ENCODE peak calls at places on chromosomes 7 and 10, in seven cellular contexts. One of them, this sample, is unnamed.

GRCh38 chr7:51188987-51189386 is 127.6 kb downstream of the COBL start:
- DNase-seq in kidney epithelial cell: no peak
- DNase-seq in psoas muscle: no peak
- DNase-seq in Calu3: no peak
- DNase-seq in foreskin fibroblast: no peak
- DNase-seq in GM13977: no peak
- DNase-seq in GM20000: no peak
- DNase-seq in this sample: no peak

GRCh38 chr7:151790095-151790825 is 86.7 kb downstream of the PRKAG2 start:
- DNase-seq in kidney epithelial cell: no peak
- DNase-seq in psoas muscle: peak; percentile 26
- DNase-seq in Calu3: no peak
- DNase-seq in foreskin fibroblast: no peak
- DNase-seq in GM13977: no peak
- DNase-seq in GM20000: no peak
- DNase-seq in this sample: peak; percentile 43

GRCh38 chr10:43944742-43945730 is 296.4 kb upstream of the ZNF32 start:
- DNase-seq in kidney epithelial cell: no peak
- DNase-seq in psoas muscle: no peak
- DNase-seq in Calu3: no peak
- DNase-seq in foreskin fibroblast: no peak
- DNase-seq in GM13977: no peak
- DNase-seq in GM20000: no peak
- DNase-seq in this sample: peak; percentile 28

GRCh38 chr10:20303453-20304152 is 487.4 kb downstream of the PLXDC2 start:
- DNase-seq in kidney epithelial cell: no peak
- DNase-seq in psoas muscle: no peak
- DNase-seq in Calu3: no peak
- DNase-seq in foreskin fibroblast: no peak
- DNase-seq in GM13977: no peak
- DNase-seq in GM20000: no peak
- DNase-seq in this sample: no peak

GRCh38 chr10:14605231-14605925 is 169.3 kb downstream of the FAM107B start:
- DNase-seq in kidney epithelial cell: no peak
- DNase-seq in psoas muscle: no peak
- DNase-seq in Calu3: no peak
- DNase-seq in foreskin fibroblast: peak; percentile 68
- DNase-seq in GM13977: peak; percentile 74
- DNase-seq in GM20000: peak; percentile 73
- DNase-seq in this sample: no peak

GRCh38 chr10:1406976-1407945 is 330.1 kb downstream of the ADARB2 start:
- DNase-seq in kidney epithelial cell: no peak
- DNase-seq in psoas muscle: no peak
- DNase-seq in Calu3: no peak
- DNase-seq in foreskin fibroblast: no peak
- DNase-seq in GM13977: no peak
- DNase-seq in GM20000: no peak
- DNase-seq in this sample: no peak

GRCh38 chr10:129963831-129964501 is at the start of gene EBF3:
- DNase-seq in kidney epithelial cell: no peak
- DNase-seq in psoas muscle: peak; percentile 95
- DNase-seq in Calu3: peak; percentile 56
- DNase-seq in foreskin fibroblast: peak; percentile 92
- DNase-seq in GM13977: no peak
- DNase-seq in GM20000: peak; percentile 61
- DNase-seq in this sample: peak; percentile 72

GRCh38 chr7:108561047-108561619 is 8.4 kb downstream of the THAP5 start:
- DNase-seq in kidney epithelial cell: no peak
- DNase-seq in psoas muscle: no peak
- DNase-seq in Calu3: no peak
- DNase-seq in foreskin fibroblast: peak; percentile 44
- DNase-seq in GM13977: no peak
- DNase-seq in GM20000: no peak
- DNase-seq in this sample: no peak

GRCh38 chr10:127907411-127908105 is 655 bp downstream of the PTPRE start:
- DNase-seq in kidney epithelial cell: no peak
- DNase-seq in psoas muscle: peak; percentile 85
- DNase-seq in Calu3: no peak
- DNase-seq in foreskin fibroblast: peak; percentile 6
- DNase-seq in GM13977: no peak
- DNase-seq in GM20000: no peak
- DNase-seq in this sample: peak; percentile 46

GRCh38 chr7:139752600-139752999 is 25.2 kb downstream of the HIPK2 start:
- DNase-seq in kidney epithelial cell: no peak
- DNase-seq in psoas muscle: no peak
- DNase-seq in Calu3: no peak
- DNase-seq in foreskin fibroblast: no peak
- DNase-seq in GM13977: no peak
- DNase-seq in GM20000: no peak
- DNase-seq in this sample: no peak

GRCh38 chr7:73973091-73973490 is 54.9 kb upstream of the ELN start:
- DNase-seq in kidney epithelial cell: no peak
- DNase-seq in psoas muscle: peak; percentile 53
- DNase-seq in Calu3: no peak
- DNase-seq in foreskin fibroblast: no peak
- DNase-seq in GM13977: no peak
- DNase-seq in GM20000: no peak
- DNase-seq in this sample: peak; percentile 58

GRCh38 chr10:31320598-31321211 is 1.7 kb downstream of the ZEB1 start:
- DNase-seq in kidney epithelial cell: no peak
- DNase-seq in psoas muscle: peak; percentile 71
- DNase-seq in Calu3: peak; percentile 40
- DNase-seq in foreskin fibroblast: peak; percentile 64
- DNase-seq in GM13977: peak; percentile 54
- DNase-seq in GM20000: peak; percentile 54
- DNase-seq in this sample: peak; percentile 58

GRCh38 chr7:147852833-147853232 is 737.7 kb upstream of the C7orf33 start:
- DNase-seq in kidney epithelial cell: no peak
- DNase-seq in psoas muscle: no peak
- DNase-seq in Calu3: no peak
- DNase-seq in foreskin fibroblast: no peak
- DNase-seq in GM13977: no peak
- DNase-seq in GM20000: no peak
- DNase-seq in this sample: no peak

GRCh38 chr10:133473270-133473669 is 19.5 kb downstream of the SCART1 start:
- DNase-seq in kidney epithelial cell: no peak
- DNase-seq in psoas muscle: no peak
- DNase-seq in Calu3: no peak
- DNase-seq in foreskin fibroblast: no peak
- DNase-seq in GM13977: no peak
- DNase-seq in GM20000: no peak
- DNase-seq in this sample: no peak

GRCh38 chr7:2030475-2031456 is 202.0 kb downstream of the MAD1L1 start:
- DNase-seq in kidney epithelial cell: no peak
- DNase-seq in psoas muscle: peak; percentile 32
- DNase-seq in Calu3: no peak
- DNase-seq in foreskin fibroblast: no peak
- DNase-seq in GM13977: no peak
- DNase-seq in GM20000: no peak
- DNase-seq in this sample: no peak
- TF ChIP-seq CTCF in kidney epithelial cell: no peak
- TF ChIP-seq CTCF in psoas muscle: no peak
- TF ChIP-seq CTCF in Calu3: no peak
- TF ChIP-seq CTCF in foreskin fibroblast: no peak
- TF ChIP-seq CTCF in GM13977: no peak
- TF ChIP-seq CTCF in GM20000: no peak
- TF ChIP-seq CTCF in this sample: no peak

GRCh38 chr10:131625041-131625440 is 275.8 kb upstream of the PPP2R2D start:
- DNase-seq in kidney epithelial cell: no peak
- DNase-seq in psoas muscle: no peak
- DNase-seq in Calu3: no peak
- DNase-seq in foreskin fibroblast: no peak
- DNase-seq in GM13977: no peak
- DNase-seq in GM20000: no peak
- DNase-seq in this sample: no peak
- TF ChIP-seq CTCF in kidney epithelial cell: no peak
- TF ChIP-seq CTCF in psoas muscle: no peak
- TF ChIP-seq CTCF in Calu3: no peak
- TF ChIP-seq CTCF in foreskin fibroblast: no peak
- TF ChIP-seq CTCF in GM13977: no peak
- TF ChIP-seq CTCF in GM20000: no peak
- TF ChIP-seq CTCF in this sample: no peak

DNA sequence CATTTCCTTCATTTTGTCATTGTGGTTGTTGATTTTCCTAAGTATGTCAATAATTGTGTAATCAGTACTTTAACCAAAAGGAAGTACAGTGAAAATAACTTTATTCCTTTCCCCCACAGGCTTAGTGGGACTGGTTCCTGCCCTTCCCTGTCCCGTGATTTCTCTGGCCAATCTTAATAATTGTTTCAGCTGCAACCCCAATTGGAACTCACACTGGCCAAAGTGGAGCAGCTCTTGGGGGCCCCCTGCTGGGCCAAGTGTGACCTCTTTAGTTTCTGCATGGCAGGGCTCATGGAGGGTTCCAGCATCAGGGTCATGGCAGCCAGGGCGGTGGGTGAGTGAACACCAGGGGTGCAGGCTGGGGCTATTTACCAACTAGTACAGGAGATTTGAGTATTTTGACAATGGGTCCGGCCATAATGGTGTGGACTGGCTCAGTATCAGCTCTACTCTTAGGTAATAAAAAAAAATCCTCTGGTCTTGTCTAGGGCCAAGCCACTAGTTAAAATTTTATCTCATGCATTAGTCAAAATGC is 31.7 kb downstream of the CYCS start:
- DNase-seq in kidney epithelial cell: no peak
- DNase-seq in psoas muscle: peak; percentile 73
- DNase-seq in Calu3: peak; percentile 99
- DNase-seq in foreskin fibroblast: peak; percentile 88
- DNase-seq in GM13977: peak; percentile 78
- DNase-seq in GM20000: peak; percentile 77
- DNase-seq in this sample: peak; percentile 62
- TF ChIP-seq CTCF in kidney epithelial cell: peak; percentile 91
- TF ChIP-seq CTCF in psoas muscle: peak; percentile 55
- TF ChIP-seq CTCF in Calu3: peak; percentile 99
- TF ChIP-seq CTCF in foreskin fibroblast: peak; percentile 91
- TF ChIP-seq CTCF in GM13977: peak; percentile 78
- TF ChIP-seq CTCF in GM20000: peak; percentile 67
- TF ChIP-seq CTCF in this sample: peak; percentile 74

DNA sequence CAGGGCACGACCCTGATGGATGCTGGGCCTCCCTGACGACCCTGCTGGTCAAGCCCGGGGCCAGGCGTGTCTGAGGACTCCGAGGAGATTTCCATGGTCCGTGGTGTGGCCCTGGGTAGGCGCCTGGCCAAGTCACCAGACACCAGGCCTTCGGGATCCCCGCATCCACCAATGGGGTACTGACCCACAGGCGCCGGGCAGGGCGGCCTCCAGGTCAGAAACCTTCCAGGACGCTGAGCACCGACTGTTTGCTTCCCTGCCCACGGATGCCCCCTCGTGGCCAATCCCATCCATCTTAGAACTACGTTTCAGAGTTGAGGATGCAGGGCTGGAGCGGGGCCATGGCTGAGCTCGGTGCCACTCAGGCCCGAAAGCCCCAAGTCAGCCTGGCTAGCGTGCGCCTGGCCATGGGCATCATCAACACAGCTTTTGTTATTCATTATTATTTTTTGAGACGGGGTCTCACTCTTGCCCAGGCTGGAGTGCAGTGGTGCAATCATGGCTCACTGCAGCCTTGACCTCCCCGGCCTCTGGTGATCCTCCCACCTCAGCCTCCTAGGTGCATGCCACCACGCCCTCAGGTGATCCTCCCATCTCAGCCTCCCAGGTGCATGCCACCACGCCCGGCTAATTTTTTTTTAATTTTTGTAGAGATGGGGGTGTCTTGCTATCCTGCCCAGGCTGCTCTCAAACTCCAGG is 7.1 kb upstream of the AMZ1 start:
- DNase-seq in kidney epithelial cell: no peak
- DNase-seq in psoas muscle: peak; percentile 91
- DNase-seq in Calu3: peak; percentile 95
- DNase-seq in foreskin fibroblast: peak; percentile 83
- DNase-seq in GM13977: peak; percentile 84
- DNase-seq in GM20000: peak; percentile 88
- DNase-seq in this sample: peak; percentile 89
- TF ChIP-seq CTCF in kidney epithelial cell: peak; percentile 79
- TF ChIP-seq CTCF in psoas muscle: peak; percentile 72
- TF ChIP-seq CTCF in Calu3: peak; percentile 94
- TF ChIP-seq CTCF in foreskin fibroblast: peak; percentile 69
- TF ChIP-seq CTCF in GM13977: peak; percentile 62
- TF ChIP-seq CTCF in GM20000: peak; percentile 63
- TF ChIP-seq CTCF in this sample: peak; percentile 78

DNA sequence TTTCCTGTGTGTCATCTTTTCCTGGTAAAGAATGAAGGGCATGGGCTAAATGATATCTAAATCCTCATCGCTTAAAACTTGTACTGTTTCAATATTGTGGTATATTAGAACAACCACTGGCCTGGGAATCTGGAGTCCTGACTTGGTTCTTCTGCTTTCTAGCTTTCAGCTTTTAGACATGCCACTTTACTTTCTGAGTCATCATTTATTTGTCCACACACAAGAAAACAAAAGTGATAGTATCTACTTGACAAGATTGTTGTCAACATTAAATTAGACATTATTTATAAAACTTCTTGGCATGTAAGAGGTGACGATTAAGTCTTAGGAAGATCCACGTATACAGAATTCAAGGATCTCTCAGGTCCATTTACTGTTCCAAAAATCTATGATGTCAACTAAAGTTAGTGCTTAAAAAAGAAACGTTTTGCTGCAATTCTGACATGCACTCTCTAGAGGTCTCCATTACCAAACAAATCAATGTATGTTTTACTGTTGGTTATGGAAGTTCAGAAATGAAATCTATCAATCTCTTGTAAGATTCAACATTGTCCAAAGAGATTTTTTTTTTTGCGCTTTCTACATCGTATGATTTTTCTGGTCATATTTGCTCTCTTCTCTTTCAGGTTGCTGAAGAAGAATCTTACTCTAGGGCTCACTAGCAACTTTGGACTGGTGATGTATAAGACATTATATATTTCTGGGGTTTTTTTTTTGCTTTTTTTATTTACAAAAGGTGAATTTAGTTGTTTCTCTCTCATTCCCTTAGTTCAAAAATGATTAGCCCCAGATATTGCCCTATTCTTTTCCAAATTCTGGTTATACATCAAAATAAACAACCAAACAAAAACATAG is 53.6 kb upstream of the DYNC1I1 start:
- DNase-seq in kidney epithelial cell: no peak
- DNase-seq in psoas muscle: no peak
- DNase-seq in Calu3: no peak
- DNase-seq in foreskin fibroblast: peak; percentile 11
- DNase-seq in GM13977: no peak
- DNase-seq in GM20000: peak; percentile 11
- DNase-seq in this sample: no peak
- TF ChIP-seq CTCF in kidney epithelial cell: peak; percentile 14
- TF ChIP-seq CTCF in psoas muscle: peak; percentile 26
- TF ChIP-seq CTCF in Calu3: no peak
- TF ChIP-seq CTCF in foreskin fibroblast: peak; percentile 8
- TF ChIP-seq CTCF in GM13977: peak; percentile 42
- TF ChIP-seq CTCF in GM20000: peak; percentile 11
- TF ChIP-seq CTCF in this sample: peak; percentile 33

GRCh38 chr7:9502269-9502668 is 1068.9 kb downstream of the NXPH1 start:
- DNase-seq in kidney epithelial cell: no peak
- DNase-seq in psoas muscle: no peak
- DNase-seq in Calu3: no peak
- DNase-seq in foreskin fibroblast: no peak
- DNase-seq in GM13977: no peak
- DNase-seq in GM20000: no peak
- DNase-seq in this sample: no peak

DNA sequence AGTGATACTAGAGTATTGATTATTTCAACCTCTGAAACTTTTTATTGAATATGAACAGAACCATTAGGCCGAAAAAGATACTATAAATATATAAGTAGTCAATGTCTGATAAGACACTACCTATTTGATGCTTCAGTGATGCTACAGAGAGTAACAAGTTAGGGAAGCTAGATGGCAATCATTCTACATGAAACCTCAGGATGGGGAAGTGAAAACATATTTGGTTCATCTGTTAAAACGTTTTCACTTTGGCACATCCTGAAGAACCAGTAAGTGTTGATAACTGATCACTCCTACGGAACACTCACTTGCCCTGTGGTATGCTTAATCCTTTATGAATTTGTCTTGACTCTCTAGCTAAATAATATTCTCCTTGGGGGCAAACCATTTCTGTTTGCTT is 1064.9 kb downstream of the NXPH1 start:
- DNase-seq in kidney epithelial cell: no peak
- DNase-seq in psoas muscle: no peak
- DNase-seq in Calu3: no peak
- DNase-seq in foreskin fibroblast: no peak
- DNase-seq in GM13977: peak; percentile 2
- DNase-seq in GM20000: no peak
- DNase-seq in this sample: no peak
- TF ChIP-seq CTCF in kidney epithelial cell: no peak
- TF ChIP-seq CTCF in psoas muscle: no peak
- TF ChIP-seq CTCF in Calu3: no peak
- TF ChIP-seq CTCF in foreskin fibroblast: no peak
- TF ChIP-seq CTCF in GM13977: no peak
- TF ChIP-seq CTCF in GM20000: no peak
- TF ChIP-seq CTCF in this sample: no peak